ENCODE peak calls at places on chromosomes 12 and 14, in four cellular contexts. X is body of pancreas, U is tibial nerve, S is right lobe of liver. W is an unnamed sample. For H3K4me1, the result is how much of the 10 kb centered on the place peaks cover.

GRCh38 chr12:6423267-6424007 is 21.3 kb upstream of the CD27 start:
- DNase-seq in X (peak), U (peak), S (peak), W (peak)

GRCh38 chr12:66662729-66663128 is 16.1 kb downstream of the GRIP1 start:
- DNase-seq in X (no peak), U (no peak), S (no peak), W (no peak)

GRCh38 chr12:49533331-49533730 is 5.5 kb upstream of the KCNH3 start:
- DNase-seq in X (peak), U (no peak), S (no peak), W (no peak)

GRCh38 chr14:50820786-50821185 is 10.2 kb downstream of the NIN start:
- DNase-seq in X (no peak), U (no peak), S (no peak), W (no peak)

GRCh38 chr12:88957358-88957757 is 377.1 kb upstream of the KITLG start:
- DNase-seq in X (no peak), U (no peak), S (no peak), W (no peak)

GRCh38 chr12:27434673-27435565 is 11.6 kb upstream of the SMCO2 start:
- DNase-seq in X (peak), U (no peak), S (peak), W (no peak)

GRCh38 chr14:59123526-59123925 is 64.9 kb upstream of the DAAM1 start:
- DNase-seq in X (no peak), U (peak), S (no peak), W (no peak)

GRCh38 chr12:63144556-63144955 is 6.4 kb downstream of the AVPR1A start:
- DNase-seq in X (no peak), U (no peak), S (no peak), W (no peak)

GRCh38 chr14:21255385-21256101 is 13.7 kb downstream of the HNRNPC start:
- DNase-seq in X (no peak), U (no peak), S (no peak), W (no peak)

GRCh38 chr12:94689002-94689645 is 38.8 kb upstream of the TMCC3 start:
- DNase-seq in X (no peak), U (no peak), S (no peak), W (no peak)

GRCh38 chr14:68376067-68376810 is 416.6 kb downstream of the ZFP36L1 start:
- DNase-seq in X (no peak), U (no peak), S (no peak), W (no peak)

GRCh38 chr14:63200767-63201166 is 3.5 kb upstream of the RHOJ start:
- DNase-seq in X (no peak), U (no peak), S (no peak), W (no peak)

GRCh38 chr12:43836455-43836989 is 641 bp downstream of the TMEM117 start:
- DNase-seq in X (peak), U (peak), S (no peak), W (no peak)

GRCh38 chr12:26524862-26525465 is 308.0 kb downstream of the ITPR2 start:
- DNase-seq in X (peak), U (peak), S (no peak), W (no peak)

GRCh38 chr12:79422060-79422812 is 268.5 kb downstream of the PAWR start:
- DNase-seq in X (no peak), U (no peak), S (no peak), W (no peak)

GRCh38 chr12:121069206-121069605 is 30.2 kb upstream of the OASL start:
- DNase-seq in X (no peak), U (no peak), S (no peak), W (no peak)

GRCh38 chr14:73238941-73239340 is 1.6 kb downstream of the PAPLN start:
- DNase-seq in X (no peak), U (no peak), S (no peak), W (no peak)

GRCh38 chr14:90573385-90574105 is 176.7 kb downstream of the CALM1 start:
- DNase-seq in X (no peak), U (no peak), S (no peak), W (no peak)

GRCh38 chr14:95722525-95723190 is 8.7 kb upstream of the TCL1A start:
- DNase-seq in X (no peak), U (no peak), S (no peak), W (no peak)

GRCh38 chr14:36471431-36471830 is 48.6 kb downstream of the NKX2-1 start:
- DNase-seq in X (no peak), U (no peak), S (no peak), W (no peak)

GRCh38 chr14:74463697-74464096 is 29.4 kb downstream of the NPC2 start:
- DNase-seq in X (no peak), U (no peak), S (no peak), W (no peak)

GRCh38 chr14:90299408-90299807 is 32.3 kb downstream of the NRDE2 start:
- DNase-seq in X (no peak), U (no peak), S (no peak), W (peak)

GRCh38 chr14:69581316-69581935 is 6.8 kb upstream of the CCDC177 start:
- DNase-seq in X (no peak), U (no peak), S (no peak), W (no peak)

GRCh38 chr12:117599849-117600248 is 238.4 kb upstream of the NOS1 start:
- DNase-seq in X (peak), U (no peak), S (no peak), W (no peak)

GRCh38 chr12:93741741-93742085 is 64.5 kb downstream of the CRADD start:
- DNase-seq in X (no peak), U (peak), S (no peak), W (no peak)

GRCh38 chr12:130162267-130162666 is at the start of gene FZD10:
- DNase-seq in X (peak), U (peak), S (peak), W (peak)

GRCh38 chr14:83714141-83714540 is 1815.8 kb upstream of the FLRT2 start:
- DNase-seq in X (no peak), U (no peak), S (no peak), W (no peak)

GRCh38 chr12:116295327-116296263 is 18.1 kb upstream of the MED13L start:
- DNase-seq in X (no peak), U (no peak), S (no peak), W (no peak)

GRCh38 chr14:61477845-61478438 is 156.6 kb downstream of the PRKCH start:
- DNase-seq in X (peak), U (no peak), S (peak), W (peak)

GRCh38 chr14:61476105-61476736 is 154.8 kb downstream of the PRKCH start:
- DNase-seq in X (no peak), U (no peak), S (no peak), W (no peak)

GRCh38 chr14:61478971-61479473 is 157.6 kb downstream of the PRKCH start:
- DNase-seq in X (no peak), U (no peak), S (no peak), W (no peak)

GRCh38 chr14:61475316-61475715 is 153.9 kb downstream of the PRKCH start:
- DNase-seq in X (no peak), U (no peak), S (no peak), W (no peak)

GRCh38 chr14:61476737-61477410 is 155.5 kb downstream of the PRKCH start:
- DNase-seq in X (no peak), U (peak), S (no peak), W (no peak)
- H3K4me1 ChIP-seq in X (half or more), U (half or more), S (under half), W (half or more)

GRCh38 chr12:101839324-101840283 is 8.8 kb upstream of the GNPTAB start:
- DNase-seq in X (peak), U (peak), S (no peak), W (peak)
- TF ChIP-seq CTCF in X (peak), U (peak), S (peak), W (peak)

GRCh38 chr14:105818712-105819005 is 292.3 kb downstream of the TMEM121 start:
- DNase-seq in X (no peak), U (no peak), S (no peak), W (no peak)
- TF ChIP-seq POLR2A in X (no peak), U (no peak), S (no peak), W (no peak)

GRCh38 chr12:12549426-12549825 is 13.2 kb downstream of the DUSP16 start:
- DNase-seq in X (no peak), U (no peak), S (no peak), W (no peak)
- H3K4me1 ChIP-seq in X (under half), U (under half), S (under half), W (under half)

DNA sequence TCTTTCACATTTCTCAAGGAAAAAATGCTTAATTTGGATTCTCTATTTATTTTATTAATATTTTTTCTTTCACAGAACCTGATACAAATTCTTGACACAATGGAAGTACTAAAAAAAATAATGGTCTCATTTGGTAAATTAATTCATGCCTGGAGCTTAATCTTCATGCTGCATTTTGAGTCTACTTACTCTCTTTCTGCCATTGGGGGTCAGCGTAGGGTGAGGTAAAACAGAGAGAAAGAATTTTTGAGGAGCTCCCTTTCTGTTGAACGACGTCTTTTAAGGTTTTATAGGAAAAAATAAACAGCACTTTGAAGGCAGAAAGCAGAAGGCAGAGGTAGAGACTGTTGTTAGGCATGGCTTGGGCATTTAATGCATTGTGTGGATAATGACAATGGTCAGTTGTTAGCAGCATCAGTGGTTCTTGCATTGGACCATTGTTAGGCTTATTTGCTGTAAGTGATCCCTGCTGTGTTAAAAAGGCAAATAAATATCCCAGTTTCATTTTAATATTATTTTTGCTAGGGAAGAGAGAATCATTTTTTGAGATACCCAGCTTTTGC is 557.2 kb upstream of the STXBP6 start:
- DNase-seq in X (no peak), U (no peak), S (no peak), W (no peak)
- TF ChIP-seq CTCF in X (no peak), U (no peak), S (no peak), W (no peak)

GRCh38 chr14:39433452-39433813 is 1.2 kb upstream of the FBXO33 start:
- DNase-seq in X (no peak), U (no peak), S (no peak), W (no peak)

GRCh38 chr14:39431416-39432178 is 636 bp downstream of the FBXO33 start:
- DNase-seq in X (peak), U (no peak), S (peak), W (peak)

GRCh38 chr14:39432179-39432618 is at the start of gene FBXO33:
- DNase-seq in X (peak), U (peak), S (peak), W (peak)

GRCh38 chr14:39434401-39434800 is 2.2 kb upstream of the FBXO33 start:
- DNase-seq in X (no peak), U (no peak), S (no peak), W (no peak)

DNA sequence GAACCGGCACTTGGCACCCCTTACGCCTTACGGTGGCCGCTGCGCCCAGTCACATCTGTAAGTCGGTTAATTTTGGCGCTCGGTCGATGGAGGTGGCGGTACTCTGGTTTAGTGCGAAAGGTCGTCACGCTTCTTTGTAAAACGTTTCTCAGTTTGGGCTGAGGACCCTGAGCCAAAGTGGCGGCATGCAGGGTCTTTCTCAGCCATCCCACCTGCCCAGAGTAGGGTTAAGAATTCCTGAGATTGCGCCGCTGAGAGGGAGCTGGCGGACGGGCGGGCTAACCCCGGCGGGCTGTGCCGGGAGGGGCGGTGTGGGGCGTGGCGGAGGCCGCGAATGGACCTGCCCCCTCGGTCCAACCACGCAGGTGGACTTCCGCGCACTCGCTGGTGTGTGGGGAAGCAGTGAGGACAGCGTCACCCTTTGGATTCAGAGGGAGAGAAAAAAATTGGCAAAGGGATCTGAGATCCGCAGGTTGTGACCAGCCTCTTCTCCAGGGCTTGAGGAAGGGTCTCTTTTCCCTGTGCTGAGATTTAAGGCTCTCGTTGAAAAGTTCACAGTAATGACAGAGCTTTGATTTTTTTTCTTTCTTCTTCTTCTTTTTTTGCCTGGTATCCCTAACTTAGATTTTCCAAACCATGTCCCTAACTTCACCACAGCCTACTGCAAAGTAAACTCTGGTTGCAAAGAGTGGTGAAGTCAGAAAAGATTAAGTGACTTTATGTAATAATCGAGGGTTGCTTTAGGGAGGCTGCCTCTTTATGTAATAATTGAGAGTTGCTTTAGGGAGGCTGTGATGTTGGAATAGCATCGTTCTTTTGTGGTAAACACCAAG is 602 bp upstream of the FBXO33 start:
- DNase-seq in X (peak), U (peak), S (peak), W (peak)
- TF ChIP-seq POLR2A in X (peak), U (peak), S (peak), W (no peak)

DNA sequence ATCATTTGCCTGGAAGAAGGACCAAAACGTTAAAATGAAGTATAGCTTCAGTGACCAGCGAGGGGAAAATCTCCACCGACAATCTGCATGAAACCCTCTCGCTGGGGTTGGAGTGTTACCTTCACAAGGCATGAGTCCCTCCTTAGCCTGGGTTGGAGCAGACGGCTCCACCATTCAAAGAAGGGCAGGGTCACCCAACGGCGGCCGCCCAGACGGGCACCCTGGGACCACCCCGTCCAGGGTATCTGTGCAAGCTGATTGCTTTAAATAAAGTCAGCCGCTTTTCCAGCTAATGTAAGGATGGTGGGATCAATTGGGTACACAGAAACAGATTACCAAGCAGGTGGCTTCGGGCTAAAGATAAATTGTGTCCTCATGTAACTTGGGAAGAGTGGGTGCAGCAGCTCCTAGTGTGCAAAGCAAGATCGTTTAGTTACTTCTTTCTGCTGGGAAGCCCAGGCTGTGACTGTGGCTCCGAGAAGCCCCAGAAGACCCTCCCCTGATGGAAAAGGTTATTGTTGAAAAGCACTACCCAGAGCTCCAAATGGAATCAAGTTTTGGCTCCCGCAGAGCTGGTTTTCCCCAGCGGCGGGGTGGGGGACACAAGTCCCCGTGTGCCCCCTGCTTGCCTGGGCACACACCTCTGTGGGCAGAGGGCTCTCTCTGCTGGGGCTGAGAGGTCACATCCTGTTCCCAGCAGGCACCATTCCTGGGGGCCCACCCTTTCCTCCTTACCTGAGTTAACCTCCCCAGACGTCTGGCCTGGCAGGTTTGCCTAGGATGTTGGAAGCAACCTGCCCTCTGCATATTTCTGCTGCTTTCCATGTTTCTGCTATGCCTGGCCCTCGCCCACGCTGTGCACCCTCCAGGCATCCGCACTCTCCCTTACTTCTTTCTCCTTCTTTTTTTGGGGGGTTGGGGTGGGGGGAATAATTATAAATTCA is 318.6 kb upstream of the DIO3 start:
- DNase-seq in X (no peak), U (no peak), S (no peak), W (no peak)
- H3K4me1 ChIP-seq in X (under half), U (under half), S (under half), W (under half)

GRCh38 chr14:105248368-105249174 is at the start of gene BTBD6:
- DNase-seq in X (peak), U (peak), S (peak), W (peak)

GRCh38 chr14:105250986-105251385 is 2.7 kb downstream of the BTBD6 start:
- DNase-seq in X (no peak), U (no peak), S (no peak), W (no peak)

GRCh38 chr14:105250008-105250366 is 1.7 kb downstream of the BTBD6 start:
- DNase-seq in X (no peak), U (no peak), S (no peak), W (no peak)

GRCh38 chr14:105247715-105248367 is 492 bp upstream of the BTBD6 start:
- DNase-seq in X (no peak), U (no peak), S (no peak), W (no peak)

GRCh38 chr14:105249175-105250007 is 1.1 kb downstream of the BTBD6 start:
- DNase-seq in X (no peak), U (no peak), S (no peak), W (peak)
- TF ChIP-seq CTCF in X (no peak), U (no peak), S (no peak), W (no peak)

GRCh38 chr12:96399081-96399918 is 939 bp downstream of the CDK17 start:
- DNase-seq in X (peak), U (peak), S (peak), W (peak)
- TF ChIP-seq POLR2A in X (peak), U (peak), S (no peak), W (peak)

GRCh38 chr14:52046376-52046917 is 22.4 kb downstream of the NID2 start:
- DNase-seq in X (no peak), U (no peak), S (no peak), W (no peak)
- H3K4me1 ChIP-seq in X (under half), U (under half), S (under half), W (half or more)